ENCODE peak calls at places on chromosomes 6 and 20, in four cellular contexts. D is ovary, C is iPS DF 6.9, F is kidney. E is an unnamed sample.

GRCh38 chr6:137920331-137920730 is 53.3 kb downstream of the TNFAIP3 start:
- DNase-seq in D (no peak), C (no peak), F (no peak), E (no peak)

GRCh38 chr6:115554060-115554459 is 506.6 kb downstream of the FRK start:
- DNase-seq in D (no peak), C (no peak), F (no peak), E (no peak)

GRCh38 chr6:83389606-83390005 is 41.2 kb downstream of the ME1 start:
- DNase-seq in D (no peak), C (no peak), F (no peak), E (no peak)

GRCh38 chr20:5448449-5449118 is 131.8 kb upstream of the PROKR2 start:
- DNase-seq in D (peak; percentile 31), C (peak; percentile 60), F (no peak), E (no peak)

GRCh38 chr6:137637161-137637560 is 143.0 kb upstream of the OLIG3 start:
- DNase-seq in D (peak; percentile 31), C (no peak), F (no peak), E (no peak)

GRCh38 chr6:73073238-73073637 is 152.1 kb downstream of the KHDC1L start:
- DNase-seq in D (no peak), C (no peak), F (no peak), E (no peak)

GRCh38 chr6:73389854-73390253 is 4.8 kb upstream of the DDX43 start:
- DNase-seq in D (no peak), C (no peak), F (no peak), E (no peak)

GRCh38 chr20:4483481-4483880 is 238.2 kb upstream of the PRND start:
- DNase-seq in D (no peak), C (no peak), F (no peak), E (no peak)

GRCh38 chr20:47150403-47151152 is 205.9 kb downstream of the ZMYND8 start:
- DNase-seq in D (no peak), C (peak; percentile 84), F (no peak), E (peak; percentile 72)

GRCh38 chr20:54342258-54342782 is 133.1 kb upstream of the DOK5 start:
- DNase-seq in D (no peak), C (no peak), F (no peak), E (no peak)
- H3K4me1 ChIP-seq in D (peaks cover 3% of the 10 kb centered on the region), C (peaks cover 1% of the 10 kb centered on the region), F (no peaks in the 10 kb centered on the region), E (peaks cover 7% of the 10 kb centered on the region)

GRCh38 chr6:74942130-74942529 is 263.7 kb downstream of the COL12A1 start:
- DNase-seq in D (no peak), C (no peak), F (no peak), E (no peak)

GRCh38 chr6:74946961-74947360 is 258.9 kb downstream of the COL12A1 start:
- DNase-seq in D (no peak), C (no peak), F (no peak), E (no peak)
- H3K4me3 ChIP-seq in D (no peak overlapping the region), C (no peak overlapping the region), F (no peak overlapping the region), E (no peak overlapping the region)

GRCh38 chr6:15413558-15414257 is 167.8 kb downstream of the JARID2 start:
- DNase-seq in D (no peak), C (no peak), F (no peak), E (no peak)

GRCh38 chr6:15419493-15419892 is 173.6 kb downstream of the JARID2 start:
- DNase-seq in D (no peak), C (no peak), F (no peak), E (no peak)

GRCh38 chr6:15417811-15418210 is 171.9 kb downstream of the JARID2 start:
- DNase-seq in D (no peak), C (no peak), F (no peak), E (no peak)

GRCh38 chr6:15420959-15421438 is 175.1 kb downstream of the JARID2 start:
- DNase-seq in D (no peak), C (no peak), F (no peak), E (no peak)

DNA sequence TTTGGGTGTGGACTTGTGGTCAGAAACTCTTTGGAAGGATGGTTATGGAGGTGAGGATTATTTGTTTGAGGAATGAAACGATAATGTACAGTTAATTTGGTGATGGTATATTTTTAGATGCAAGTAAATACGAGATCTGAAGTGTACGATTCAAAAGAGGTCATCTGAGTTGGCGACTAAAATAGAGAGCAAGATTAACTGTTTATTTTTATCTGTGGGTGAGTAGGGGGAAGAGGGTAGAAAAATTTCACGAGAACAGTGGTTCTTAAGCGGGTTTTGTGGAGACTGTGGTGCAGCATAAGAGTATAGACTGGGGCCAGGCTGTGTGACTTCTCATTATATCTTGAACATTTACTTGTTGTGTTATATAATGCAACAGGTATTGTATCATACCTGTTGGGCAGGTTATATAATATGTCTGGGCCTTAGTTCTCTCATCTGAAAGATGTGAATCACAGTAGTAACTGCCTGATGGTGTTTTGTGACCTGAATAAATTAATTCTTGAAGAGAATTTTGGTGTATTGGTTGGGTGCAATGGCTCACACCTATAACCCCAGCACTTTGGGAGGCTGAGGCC is 171.2 kb downstream of the JARID2 start:
- DNase-seq in D (no peak), C (no peak), F (no peak), E (no peak)
- H3K4me1 ChIP-seq in D (peaks cover 3% of the 10 kb centered on the region), C (peaks cover 4% of the 10 kb centered on the region), F (peaks cover 3% of the 10 kb centered on the region), E (peaks cover 19% of the 10 kb centered on the region)

DNA sequence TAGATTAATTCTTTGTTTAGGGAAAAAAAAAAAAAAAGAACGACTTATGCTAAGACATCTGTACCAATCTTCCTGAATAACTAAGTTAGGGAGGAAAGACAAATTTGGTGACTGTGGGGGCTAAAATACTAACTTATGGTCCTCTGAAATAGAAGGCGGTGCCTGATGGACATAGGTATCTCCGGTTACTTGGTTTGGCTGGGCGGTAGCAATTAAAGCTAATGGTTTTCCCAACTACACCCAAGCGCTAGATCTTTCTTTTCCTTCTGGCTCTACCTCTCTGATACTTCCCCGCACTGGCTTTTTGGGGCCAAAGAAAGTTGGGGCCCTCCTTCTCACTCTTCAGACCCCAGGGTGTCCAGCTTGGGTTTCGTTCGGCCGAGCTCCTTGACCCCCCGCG is 1.0 kb upstream of the RBM24 start:
- DNase-seq in D (no peak), C (no peak), F (no peak), E (no peak)
- H3K4me3 ChIP-seq in D (no peak overlapping the region), C (peak overlapping the region; percentile 49), F (no peak overlapping the region), E (no peak overlapping the region)

DNA sequence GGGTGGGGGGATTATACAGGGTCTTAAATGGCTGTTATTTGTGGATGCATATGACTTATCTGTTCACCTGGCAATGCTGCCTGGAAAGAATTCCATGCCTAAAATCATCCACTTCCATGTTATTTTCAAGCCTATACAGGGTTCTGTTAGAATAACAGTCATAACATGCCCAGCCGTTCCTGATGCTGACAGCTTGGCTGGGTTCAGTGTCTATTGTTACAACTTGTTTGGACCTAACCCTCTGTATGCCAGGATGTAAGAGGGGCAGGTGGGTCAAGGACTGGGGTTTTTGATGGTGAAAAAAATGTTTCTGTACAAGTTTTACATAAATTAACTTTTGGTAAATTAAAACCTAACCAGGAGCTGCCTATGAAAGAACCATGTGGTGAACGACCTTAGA is 79.8 kb downstream of the GINS1 start:
- DNase-seq in D (no peak), C (no peak), F (no peak), E (no peak)
- H3K4me1 ChIP-seq in D (peaks cover 4% of the 10 kb centered on the region), C (peaks cover 9% of the 10 kb centered on the region), F (peaks cover 3% of the 10 kb centered on the region), E (no peaks in the 10 kb centered on the region)

GRCh38 chr6:16321341-16321710 is 82.9 kb downstream of the GMPR start:
- DNase-seq in D (no peak), C (no peak), F (no peak), E (no peak)

GRCh38 chr6:16318953-16319720 is 80.8 kb downstream of the GMPR start:
- DNase-seq in D (no peak), C (no peak), F (no peak), E (no peak)

GRCh38 chr6:16320533-16321340 is 82.3 kb downstream of the GMPR start:
- DNase-seq in D (no peak), C (no peak), F (no peak), E (no peak)

GRCh38 chr6:16318538-16318937 is 80.2 kb downstream of the GMPR start:
- DNase-seq in D (no peak), C (no peak), F (no peak), E (no peak)

GRCh38 chr6:16319813-16320532 is 81.6 kb downstream of the GMPR start:
- DNase-seq in D (peak; percentile 47), C (no peak), F (peak; percentile 81), E (no peak)
- H3K4me3 ChIP-seq in D (no peak overlapping the region), C (no peak overlapping the region), F (peak overlapping the region; percentile 24), E (peak overlapping the region; percentile 2)

GRCh38 chr20:53752583-53752970 is 158.9 kb upstream of the ZNF217 start:
- DNase-seq in D (no peak), C (no peak), F (no peak), E (no peak)

GRCh38 chr20:53753880-53754459 is 160.3 kb upstream of the ZNF217 start:
- DNase-seq in D (no peak), C (no peak), F (no peak), E (no peak)

GRCh38 chr20:53757472-53757913 is 163.9 kb upstream of the ZNF217 start:
- DNase-seq in D (no peak), C (no peak), F (no peak), E (no peak)

GRCh38 chr20:53752971-53753879 is 159.6 kb upstream of the ZNF217 start:
- DNase-seq in D (no peak), C (no peak), F (no peak), E (no peak)

DNA sequence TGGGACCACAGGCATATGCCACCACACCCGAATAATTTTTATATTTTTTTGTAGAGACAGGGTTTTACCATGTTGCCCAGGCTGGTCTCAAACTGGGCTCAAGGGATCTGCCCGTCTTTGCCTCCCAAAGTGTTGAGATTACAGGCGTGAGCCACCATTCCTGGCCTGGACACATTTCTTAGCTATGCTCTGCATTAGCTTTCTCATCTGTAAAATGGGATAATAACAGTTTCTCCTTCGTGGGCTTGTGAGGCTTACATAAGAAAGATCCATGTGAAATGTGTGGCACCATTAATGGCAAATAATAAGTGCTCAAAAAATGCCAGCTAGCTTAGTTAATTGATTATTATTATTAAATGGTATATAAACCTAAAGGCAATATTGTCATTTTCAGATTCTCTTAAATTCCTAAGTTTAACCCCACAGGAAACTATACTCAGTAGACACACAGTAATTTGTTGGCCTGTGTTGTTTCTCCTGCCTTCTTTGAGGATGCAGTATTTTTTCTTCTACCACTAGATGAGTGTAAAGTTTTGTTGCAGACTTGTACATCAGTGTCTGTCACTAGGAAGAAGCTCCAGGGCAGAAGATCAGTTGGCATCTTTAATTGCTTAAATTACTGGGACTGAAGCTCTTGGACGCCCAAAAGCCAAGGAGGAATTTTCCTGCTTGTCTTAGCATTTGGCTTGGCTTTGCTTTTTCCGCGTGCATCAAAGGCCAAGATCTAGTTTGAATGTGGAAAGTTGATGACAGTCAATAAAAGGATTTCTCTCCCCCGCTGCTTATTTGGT is 162.3 kb upstream of the ZNF217 start:
- DNase-seq in D (no peak), C (no peak), F (no peak), E (no peak)
- H3K4me1 ChIP-seq in D (peaks cover 1% of the 10 kb centered on the region), C (peaks cover 5% of the 10 kb centered on the region), F (peaks cover 9% of the 10 kb centered on the region), E (peaks cover 27% of the 10 kb centered on the region)

DNA sequence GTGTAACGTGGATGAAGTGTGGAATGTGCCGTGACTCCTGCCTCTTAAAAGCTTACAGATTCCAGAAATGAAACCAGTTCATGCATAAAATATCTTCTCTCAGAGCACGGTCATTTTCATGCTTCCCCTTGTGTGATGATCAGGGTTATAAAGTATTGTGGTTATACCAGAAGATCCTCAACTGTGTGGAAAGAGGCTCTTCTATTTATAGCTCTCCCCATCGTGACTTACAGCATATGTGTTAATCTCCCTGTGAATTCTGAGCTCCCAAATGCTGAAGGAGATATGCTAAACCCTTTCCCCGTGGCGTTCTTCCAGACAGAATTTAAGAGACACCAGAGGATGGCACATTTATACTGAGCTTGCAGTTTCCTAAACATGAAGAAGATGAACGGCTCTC is 158.8 kb downstream of the CDH26 start:
- DNase-seq in D (no peak), C (no peak), F (no peak), E (no peak)
- H3K4me3 ChIP-seq in D (no peak overlapping the region), C (no peak overlapping the region), F (no peak overlapping the region), E (no peak overlapping the region)

GRCh38 chr6:138966870-138967269 is 21.2 kb downstream of the REPS1 start:
- DNase-seq in D (no peak), C (no peak), F (no peak), E (no peak)
- H3K4me1 ChIP-seq in D (peaks cover 4% of the 10 kb centered on the region), C (peaks cover 3% of the 10 kb centered on the region), F (peaks cover 9% of the 10 kb centered on the region), E (peaks cover 26% of the 10 kb centered on the region)